ENCODE peak calls at places on chromosomes 3 and 15, in five cellular contexts. V is ecto neural progenitor cell, Y is NCI-H526, G is dorsolateral prefrontal cortex, F is NCI-H2081. L is an unnamed sample.
A peak's percentile ranks its signal among the peaks of the same experiment; 100 is the strongest.

GRCh38 chr15:71562251-71562650 is 248.1 kb upstream of the NR2E3 start:
- DNase-seq in V (no peak), Y (no peak), G (no peak), F (no peak), L (no peak)

GRCh38 chr3:21331321-21331720 is 419.7 kb downstream of the ZNF385D start:
- DNase-seq in V (no peak), Y (no peak), G (no peak), F (no peak), L (no peak)

GRCh38 chr3:160473978-160474377 is 24.4 kb upstream of the TRIM59 start:
- DNase-seq in V (no peak), Y (no peak), G (no peak), F (no peak), L (no peak)

GRCh38 chr3:26118165-26118564 is 328.3 kb downstream of the OXSM start:
- DNase-seq in V (no peak), Y (no peak), G (no peak), F (no peak), L (no peak)

GRCh38 chr15:39362832-39363561 is 217.9 kb upstream of the THBS1 start:
- DNase-seq in V (no peak), Y (no peak), G (no peak), F (no peak), L (no peak)

GRCh38 chr3:119580148-119580760 is 962 bp downstream of the ADPRH start:
- DNase-seq in V (peak; percentile 65), Y (no peak), G (no peak), F (no peak), L (no peak)

GRCh38 chr3:37853691-37854413 is 7.8 kb upstream of the CTDSPL start:
- DNase-seq in V (no peak), Y (no peak), G (no peak), F (no peak), L (no peak)

GRCh38 chr15:44207643-44208042 is 12.6 kb upstream of the FRMD5 start:
- DNase-seq in V (no peak), Y (no peak), G (no peak), F (no peak), L (no peak)

GRCh38 chr3:43345877-43346276 is 59.5 kb downstream of the SNRK start:
- DNase-seq in V (no peak), Y (no peak), G (no peak), F (no peak), L (no peak)

GRCh38 chr15:100101389-100102089 is 240.2 kb downstream of the ADAMTS17 start:
- DNase-seq in V (no peak), Y (no peak), G (no peak), F (no peak), L (no peak)

GRCh38 chr3:38049358-38050126 is 10.5 kb downstream of the DLEC1 start:
- DNase-seq in V (no peak), Y (no peak), G (no peak), F (no peak), L (no peak)

GRCh38 chr15:99425666-99426301 is 140.0 kb upstream of the MEF2A start:
- DNase-seq in V (no peak), Y (no peak), G (no peak), F (no peak), L (no peak)

GRCh38 chr3:52533623-52534280 is at the start of gene NT5DC2:
- DNase-seq in V (peak; percentile 81), Y (peak; percentile 30), G (peak; percentile 33), F (peak; percentile 65), L (no peak)

GRCh38 chr3:13716540-13717221 is 163.2 kb downstream of the WNT7A start:
- DNase-seq in V (peak; percentile 20), Y (no peak), G (no peak), F (no peak), L (no peak)

GRCh38 chr15:52295421-52295991 is at the start of gene MYO5C:
- DNase-seq in V (peak; percentile 90), Y (peak; percentile 70), G (peak; percentile 65), F (peak; percentile 90), L (no peak)

GRCh38 chr3:149555941-149556340 is 81.4 kb downstream of the TM4SF4 start:
- DNase-seq in V (no peak), Y (no peak), G (no peak), F (no peak), L (no peak)

GRCh38 chr3:108076564-108076963 is 14.3 kb downstream of the CD47 start:
- DNase-seq in V (no peak), Y (no peak), G (no peak), F (no peak), L (no peak)

GRCh38 chr15:50576156-50576555 is 29.7 kb upstream of the USP50 start:
- DNase-seq in V (no peak), Y (no peak), G (no peak), F (no peak), L (no peak)

GRCh38 chr3:37096292-37096691 is 78.1 kb downstream of the LRRFIP2 start:
- DNase-seq in V (no peak), Y (no peak), G (no peak), F (no peak), L (no peak)

GRCh38 chr15:48112242-48112641 is 8.5 kb upstream of the SLC24A5 start:
- DNase-seq in V (peak; percentile 58), Y (peak; percentile 22), G (no peak), F (peak; percentile 35), L (no peak)

GRCh38 chr15:83287541-83288027 is 3.1 kb upstream of the BNC1 start:
- DNase-seq in V (no peak), Y (no peak), G (no peak), F (no peak), L (no peak)

GRCh38 chr3:96754128-96754527 is 60.3 kb upstream of the EPHA6 start:
- DNase-seq in V (no peak), Y (no peak), G (no peak), F (no peak), L (no peak)

GRCh38 chr3:126009181-126009580 is 40.2 kb downstream of the ROPN1B start:
- DNase-seq in V (no peak), Y (no peak), G (no peak), F (no peak), L (no peak)

GRCh38 chr15:28181386-28181785 is 82.3 kb upstream of the OCA2 start:
- DNase-seq in V (no peak), Y (no peak), G (no peak), F (no peak), L (no peak)

GRCh38 chr3:138509586-138509985 is 75.2 kb downstream of the ESYT3 start:
- DNase-seq in V (no peak), Y (no peak), G (no peak), F (no peak), L (no peak)

GRCh38 chr3:31610700-31611275 is 78.1 kb downstream of the STT3B start:
- DNase-seq in V (no peak), Y (peak; percentile 29), G (no peak), F (no peak), L (no peak)

GRCh38 chr15:100279849-100280248 is 61.9 kb downstream of the ADAMTS17 start:
- DNase-seq in V (no peak), Y (no peak), G (no peak), F (no peak), L (no peak)

GRCh38 chr3:53045107-53045783 is 628 bp downstream of the SFMBT1 start:
- DNase-seq in V (peak; percentile 70), Y (no peak), G (peak; percentile 51), F (peak; percentile 28), L (peak; percentile 47)

GRCh38 chr3:196012941-196013471 is 68.9 kb downstream of the TFRC start:
- DNase-seq in V (no peak), Y (no peak), G (no peak), F (no peak), L (no peak)

GRCh38 chr15:95085056-95085455 is 853.7 kb downstream of the MCTP2 start:
- DNase-seq in V (no peak), Y (no peak), G (no peak), F (no peak), L (no peak)

GRCh38 chr3:133548090-133548489 is 25.4 kb upstream of the CDV3 start:
- DNase-seq in V (no peak), Y (no peak), G (no peak), F (no peak), L (no peak)

GRCh38 chr3:30689202-30689641 is 82.8 kb downstream of the TGFBR2 start:
- DNase-seq in V (no peak), Y (peak; percentile 15), G (no peak), F (no peak), L (peak; percentile 5)

GRCh38 chr15:41904487-41905359 is 10.9 kb upstream of the SPTBN5 start:
- DNase-seq in V (peak; percentile 83), Y (peak; percentile 33), G (peak; percentile 47), F (peak; percentile 62), L (peak; percentile 12)

GRCh38 chr15:53323197-53323596 is 436.3 kb downstream of the WDR72 start:
- DNase-seq in V (peak; percentile 23), Y (no peak), G (no peak), F (no peak), L (no peak)

GRCh38 chr3:39910828-39911464 is 101.5 kb downstream of the MYRIP start:
- DNase-seq in V (no peak), Y (no peak), G (no peak), F (no peak), L (no peak)

GRCh38 chr3:194422188-194422587 is 23.1 kb upstream of the GP5 start:
- DNase-seq in V (no peak), Y (no peak), G (no peak), F (no peak), L (no peak)

GRCh38 chr15:81221449-81221848 is 24.8 kb downstream of the IL16 start:
- DNase-seq in V (no peak), Y (no peak), G (no peak), F (no peak), L (no peak)

GRCh38 chr3:111547645-111548044 is 5.6 kb downstream of the CD96 start:
- DNase-seq in V (no peak), Y (no peak), G (no peak), F (no peak), L (no peak)